ENCODE peak calls at places on chromosomes 16 and 17, in five cellular contexts. One of them, this sample, is unnamed. For H3K27me3 and H3K4me1, the result is how much of the 10 kb centered on the place peaks cover.

GRCh38 chr17:57662021-57662420 is 83.1 kb downstream of the CCDC182 start:
- DNase-seq in heart left ventricle: no peak
- DNase-seq in CD4-positive, CD25-positive, alpha-beta regulatory T cell: no peak
- DNase-seq in endodermal cell: no peak
- DNase-seq in adipocyte: no peak
- DNase-seq in this sample: no peak

GRCh38 chr16:67101301-67101675 is 8.5 kb upstream of the PHAF1 start:
- DNase-seq in heart left ventricle: no peak
- DNase-seq in CD4-positive, CD25-positive, alpha-beta regulatory T cell: no peak
- DNase-seq in endodermal cell: no peak
- DNase-seq in adipocyte: no peak
- DNase-seq in this sample: no peak

GRCh38 chr16:88596477-88596876 is 26.3 kb downstream of the ZC3H18 start:
- DNase-seq in heart left ventricle: peak
- DNase-seq in CD4-positive, CD25-positive, alpha-beta regulatory T cell: no peak
- DNase-seq in endodermal cell: no peak
- DNase-seq in adipocyte: no peak
- DNase-seq in this sample: no peak

GRCh38 chr16:73179671-73180370 is 131.9 kb upstream of the ZFHX3 start:
- DNase-seq in heart left ventricle: no peak
- DNase-seq in CD4-positive, CD25-positive, alpha-beta regulatory T cell: no peak
- DNase-seq in endodermal cell: no peak
- DNase-seq in adipocyte: no peak
- DNase-seq in this sample: no peak

GRCh38 chr17:50184057-50184456 is 17.4 kb downstream of the COL1A1 start:
- DNase-seq in heart left ventricle: peak
- DNase-seq in CD4-positive, CD25-positive, alpha-beta regulatory T cell: no peak
- DNase-seq in endodermal cell: peak
- DNase-seq in adipocyte: peak
- DNase-seq in this sample: no peak

GRCh38 chr17:42775534-42776098 is 2.4 kb downstream of the VPS25 start:
- DNase-seq in heart left ventricle: no peak
- DNase-seq in CD4-positive, CD25-positive, alpha-beta regulatory T cell: no peak
- DNase-seq in endodermal cell: no peak
- DNase-seq in adipocyte: no peak
- DNase-seq in this sample: no peak

GRCh38 chr17:45135978-45136791 is 698 bp downstream of the ACBD4 start:
- DNase-seq in heart left ventricle: peak
- DNase-seq in CD4-positive, CD25-positive, alpha-beta regulatory T cell: no peak
- DNase-seq in endodermal cell: no peak
- DNase-seq in adipocyte: no peak
- DNase-seq in this sample: no peak

GRCh38 chr16:56611281-56611833 is 3.0 kb downstream of the MT2A start:
- DNase-seq in heart left ventricle: no peak
- DNase-seq in CD4-positive, CD25-positive, alpha-beta regulatory T cell: no peak
- DNase-seq in endodermal cell: no peak
- DNase-seq in adipocyte: peak
- DNase-seq in this sample: peak

GRCh38 chr16:58499615-58500328 is at the start of gene NDRG4:
- DNase-seq in heart left ventricle: no peak
- DNase-seq in CD4-positive, CD25-positive, alpha-beta regulatory T cell: no peak
- DNase-seq in endodermal cell: peak
- DNase-seq in adipocyte: peak
- DNase-seq in this sample: no peak

GRCh38 chr17:44546711-44547606 is 10.3 kb upstream of the FZD2 start:
- DNase-seq in heart left ventricle: no peak
- DNase-seq in CD4-positive, CD25-positive, alpha-beta regulatory T cell: no peak
- DNase-seq in endodermal cell: peak
- DNase-seq in adipocyte: peak
- DNase-seq in this sample: no peak

GRCh38 chr16:11049396-11050059 is 105.2 kb downstream of the CLEC16A start:
- DNase-seq in heart left ventricle: no peak
- DNase-seq in CD4-positive, CD25-positive, alpha-beta regulatory T cell: no peak
- DNase-seq in endodermal cell: peak
- DNase-seq in adipocyte: peak
- DNase-seq in this sample: no peak

GRCh38 chr17:78049609-78050008 is 78.9 kb downstream of the TMC6 start:
- DNase-seq in heart left ventricle: no peak
- DNase-seq in CD4-positive, CD25-positive, alpha-beta regulatory T cell: no peak
- DNase-seq in endodermal cell: no peak
- DNase-seq in adipocyte: no peak
- DNase-seq in this sample: no peak

GRCh38 chr17:36900130-36900590 is 37.1 kb upstream of the LHX1 start:
- DNase-seq in heart left ventricle: no peak
- DNase-seq in CD4-positive, CD25-positive, alpha-beta regulatory T cell: no peak
- DNase-seq in endodermal cell: no peak
- DNase-seq in adipocyte: no peak
- DNase-seq in this sample: no peak

GRCh38 chr17:42548070-42548837 is 4.5 kb upstream of the HSD17B1 start:
- DNase-seq in heart left ventricle: peak
- DNase-seq in CD4-positive, CD25-positive, alpha-beta regulatory T cell: peak
- DNase-seq in endodermal cell: peak
- DNase-seq in adipocyte: no peak
- DNase-seq in this sample: no peak

GRCh38 chr17:19747829-19748806 is at the start of gene ALDH3A1:
- DNase-seq in heart left ventricle: peak
- DNase-seq in CD4-positive, CD25-positive, alpha-beta regulatory T cell: no peak
- DNase-seq in endodermal cell: no peak
- DNase-seq in adipocyte: peak
- DNase-seq in this sample: no peak

GRCh38 chr16:50021509-50021908 is 3.5 kb upstream of the CNEP1R1 start:
- DNase-seq in heart left ventricle: no peak
- DNase-seq in CD4-positive, CD25-positive, alpha-beta regulatory T cell: no peak
- DNase-seq in endodermal cell: peak
- DNase-seq in adipocyte: no peak
- DNase-seq in this sample: no peak

GRCh38 chr16:82867425-82867824 is 240.7 kb downstream of the CDH13 start:
- DNase-seq in heart left ventricle: no peak
- DNase-seq in CD4-positive, CD25-positive, alpha-beta regulatory T cell: no peak
- DNase-seq in endodermal cell: no peak
- DNase-seq in adipocyte: no peak
- DNase-seq in this sample: no peak

GRCh38 chr16:50480206-50480605 is 68.0 kb upstream of the NKD1 start:
- DNase-seq in heart left ventricle: no peak
- DNase-seq in CD4-positive, CD25-positive, alpha-beta regulatory T cell: no peak
- DNase-seq in endodermal cell: no peak
- DNase-seq in adipocyte: no peak
- DNase-seq in this sample: no peak

GRCh38 chr16:3945751-3946603 is 65.5 kb upstream of the CREBBP start:
- DNase-seq in heart left ventricle: no peak
- DNase-seq in CD4-positive, CD25-positive, alpha-beta regulatory T cell: no peak
- DNase-seq in endodermal cell: peak
- DNase-seq in adipocyte: peak
- DNase-seq in this sample: no peak

GRCh38 chr17:19341641-19342610 is 20.6 kb downstream of the B9D1 start:
- DNase-seq in heart left ventricle: no peak
- DNase-seq in CD4-positive, CD25-positive, alpha-beta regulatory T cell: no peak
- DNase-seq in endodermal cell: peak
- DNase-seq in adipocyte: no peak
- DNase-seq in this sample: no peak

GRCh38 chr17:4600563-4600962 is 16.2 kb downstream of the SMTNL2 start:
- DNase-seq in heart left ventricle: no peak
- DNase-seq in CD4-positive, CD25-positive, alpha-beta regulatory T cell: no peak
- DNase-seq in endodermal cell: peak
- DNase-seq in adipocyte: no peak
- DNase-seq in this sample: no peak

GRCh38 chr17:13743906-13744305 is 142.2 kb upstream of the HS3ST3A1 start:
- DNase-seq in heart left ventricle: no peak
- DNase-seq in CD4-positive, CD25-positive, alpha-beta regulatory T cell: no peak
- DNase-seq in endodermal cell: no peak
- DNase-seq in adipocyte: no peak
- DNase-seq in this sample: no peak

GRCh38 chr17:80422981-80423380 is 8.0 kb downstream of the ENDOV start:
- DNase-seq in heart left ventricle: no peak
- DNase-seq in CD4-positive, CD25-positive, alpha-beta regulatory T cell: no peak
- DNase-seq in endodermal cell: no peak
- DNase-seq in adipocyte: no peak
- DNase-seq in this sample: no peak

GRCh38 chr17:82228278-82228841 is 482 bp upstream of the SLC16A3 start:
- DNase-seq in heart left ventricle: peak
- DNase-seq in CD4-positive, CD25-positive, alpha-beta regulatory T cell: peak
- DNase-seq in endodermal cell: peak
- DNase-seq in adipocyte: no peak
- DNase-seq in this sample: no peak

GRCh38 chr17:28225271-28225670 is 93.7 kb upstream of the TMEM97 start:
- DNase-seq in heart left ventricle: no peak
- DNase-seq in CD4-positive, CD25-positive, alpha-beta regulatory T cell: no peak
- DNase-seq in endodermal cell: no peak
- DNase-seq in adipocyte: no peak
- DNase-seq in this sample: peak

GRCh38 chr16:21158208-21159110 is at the start of gene LDAF1:
- DNase-seq in heart left ventricle: peak
- DNase-seq in CD4-positive, CD25-positive, alpha-beta regulatory T cell: peak
- DNase-seq in endodermal cell: peak
- DNase-seq in adipocyte: peak
- DNase-seq in this sample: peak

GRCh38 chr16:15990902-15991301 is 41.5 kb downstream of the ABCC1 start:
- DNase-seq in heart left ventricle: no peak
- DNase-seq in CD4-positive, CD25-positive, alpha-beta regulatory T cell: no peak
- DNase-seq in endodermal cell: no peak
- DNase-seq in adipocyte: no peak
- DNase-seq in this sample: no peak

GRCh38 chr17:59897090-59897489 is 4.2 kb downstream of the RPS6KB1 start:
- DNase-seq in heart left ventricle: no peak
- DNase-seq in CD4-positive, CD25-positive, alpha-beta regulatory T cell: no peak
- DNase-seq in endodermal cell: no peak
- DNase-seq in adipocyte: peak
- DNase-seq in this sample: no peak

GRCh38 chr17:4407851-4408250 is 25.9 kb upstream of the SPNS3 start:
- DNase-seq in heart left ventricle: no peak
- DNase-seq in CD4-positive, CD25-positive, alpha-beta regulatory T cell: no peak
- DNase-seq in endodermal cell: no peak
- DNase-seq in adipocyte: no peak
- DNase-seq in this sample: no peak

GRCh38 chr17:2971851-2972250 is 91.6 kb downstream of the OR1D5 start:
- DNase-seq in heart left ventricle: no peak
- DNase-seq in CD4-positive, CD25-positive, alpha-beta regulatory T cell: no peak
- DNase-seq in endodermal cell: no peak
- DNase-seq in adipocyte: no peak
- DNase-seq in this sample: no peak

GRCh38 chr16:10971560-10971961 is 27.2 kb downstream of the CLEC16A start:
- DNase-seq in heart left ventricle: no peak
- DNase-seq in CD4-positive, CD25-positive, alpha-beta regulatory T cell: peak
- DNase-seq in endodermal cell: peak
- DNase-seq in adipocyte: peak
- DNase-seq in this sample: peak

GRCh38 chr16:31005350-31006085 is 4.9 kb downstream of the STX1B start:
- DNase-seq in heart left ventricle: no peak
- DNase-seq in CD4-positive, CD25-positive, alpha-beta regulatory T cell: no peak
- DNase-seq in endodermal cell: peak
- DNase-seq in adipocyte: no peak
- DNase-seq in this sample: no peak
- H3K4me3 ChIP-seq in heart left ventricle: no peak
- H3K4me3 ChIP-seq in CD4-positive, CD25-positive, alpha-beta regulatory T cell: no peak
- H3K4me3 ChIP-seq in endodermal cell: no peak
- H3K4me3 ChIP-seq in adipocyte: no peak
- H3K4me3 ChIP-seq in this sample: no peak

DNA sequence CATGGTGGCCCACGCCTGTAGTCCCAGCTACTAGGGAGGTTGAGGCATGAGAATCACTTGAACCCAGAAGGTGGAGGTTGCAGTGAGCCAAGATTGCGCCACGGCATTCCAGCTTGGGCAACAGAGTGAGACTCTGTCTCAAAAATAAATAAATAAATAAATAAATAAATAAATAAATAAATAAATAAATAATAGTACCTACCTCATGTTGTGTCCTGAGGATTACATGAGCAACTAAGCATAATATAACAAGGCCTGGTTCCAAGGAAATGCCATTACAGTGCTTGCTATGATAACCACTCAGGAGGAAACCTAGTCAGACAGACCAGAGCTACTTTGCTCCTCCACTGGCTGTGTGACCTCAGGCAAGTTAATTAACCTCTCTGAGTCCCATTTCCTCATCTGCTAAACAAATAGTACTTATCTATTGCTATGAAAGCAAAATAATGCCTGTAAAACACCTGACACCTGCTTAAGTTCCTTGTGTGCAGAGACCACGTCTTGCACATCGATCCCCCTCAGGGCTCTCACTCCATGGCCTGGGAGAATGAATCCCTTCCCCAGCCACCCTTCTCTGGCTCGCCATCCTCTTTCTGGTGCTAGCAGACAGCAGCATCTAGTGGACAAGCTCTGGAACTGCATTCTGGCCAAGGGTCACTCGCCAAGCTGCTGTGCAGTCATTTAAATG is 7.5 kb downstream of the EPOP start:
- DNase-seq in heart left ventricle: peak
- DNase-seq in CD4-positive, CD25-positive, alpha-beta regulatory T cell: peak
- DNase-seq in endodermal cell: peak
- DNase-seq in adipocyte: peak
- DNase-seq in this sample: no peak
- H3K27me3 ChIP-seq in heart left ventricle: under half
- H3K27me3 ChIP-seq in CD4-positive, CD25-positive, alpha-beta regulatory T cell: under half
- H3K27me3 ChIP-seq in endodermal cell: under half
- H3K27me3 ChIP-seq in adipocyte: under half
- H3K27me3 ChIP-seq in this sample: under half

GRCh38 chr16:87119748-87120147 is 197.4 kb downstream of the C16orf95 start:
- DNase-seq in heart left ventricle: no peak
- DNase-seq in CD4-positive, CD25-positive, alpha-beta regulatory T cell: no peak
- DNase-seq in endodermal cell: no peak
- DNase-seq in adipocyte: no peak
- DNase-seq in this sample: no peak

GRCh38 chr16:87119168-87119567 is 198.0 kb downstream of the C16orf95 start:
- DNase-seq in heart left ventricle: no peak
- DNase-seq in CD4-positive, CD25-positive, alpha-beta regulatory T cell: no peak
- DNase-seq in endodermal cell: no peak
- DNase-seq in adipocyte: no peak
- DNase-seq in this sample: no peak

GRCh38 chr16:87114832-87115231 is 202.4 kb downstream of the C16orf95 start:
- DNase-seq in heart left ventricle: no peak
- DNase-seq in CD4-positive, CD25-positive, alpha-beta regulatory T cell: no peak
- DNase-seq in endodermal cell: peak
- DNase-seq in adipocyte: no peak
- DNase-seq in this sample: no peak

GRCh38 chr16:87115646-87116045 is 201.5 kb downstream of the C16orf95 start:
- DNase-seq in heart left ventricle: no peak
- DNase-seq in CD4-positive, CD25-positive, alpha-beta regulatory T cell: no peak
- DNase-seq in endodermal cell: no peak
- DNase-seq in adipocyte: no peak
- DNase-seq in this sample: no peak

GRCh38 chr16:87117936-87118335 is 199.3 kb downstream of the C16orf95 start:
- DNase-seq in heart left ventricle: no peak
- DNase-seq in CD4-positive, CD25-positive, alpha-beta regulatory T cell: no peak
- DNase-seq in endodermal cell: no peak
- DNase-seq in adipocyte: no peak
- DNase-seq in this sample: no peak
- H3K4me1 ChIP-seq in heart left ventricle: under half
- H3K4me1 ChIP-seq in CD4-positive, CD25-positive, alpha-beta regulatory T cell: under half
- H3K4me1 ChIP-seq in endodermal cell: under half
- H3K4me1 ChIP-seq in adipocyte: under half
- H3K4me1 ChIP-seq in this sample: under half

DNA sequence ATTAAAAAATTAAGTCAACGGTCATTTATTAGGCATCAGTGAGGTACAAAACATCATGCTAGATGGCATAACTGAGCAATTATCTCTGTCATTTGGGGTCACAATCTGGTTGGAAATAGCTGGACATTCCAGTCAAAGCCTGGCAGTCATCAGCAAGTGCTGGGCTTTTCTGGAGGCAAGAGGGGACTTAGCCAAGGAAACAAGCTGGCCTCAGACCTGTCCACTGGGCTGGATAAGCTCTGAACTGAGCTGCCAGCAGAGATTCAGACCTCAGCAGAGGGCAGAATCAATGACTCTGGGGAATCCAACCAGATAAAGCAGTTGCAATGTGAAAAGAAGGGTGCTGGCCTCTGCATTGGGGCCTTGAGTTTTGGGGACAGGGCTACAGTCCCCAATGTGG is 161.9 kb upstream of the NOL11 start:
- DNase-seq in heart left ventricle: no peak
- DNase-seq in CD4-positive, CD25-positive, alpha-beta regulatory T cell: no peak
- DNase-seq in endodermal cell: peak
- DNase-seq in adipocyte: no peak
- DNase-seq in this sample: no peak
- H3K4me3 ChIP-seq in heart left ventricle: no peak
- H3K4me3 ChIP-seq in CD4-positive, CD25-positive, alpha-beta regulatory T cell: no peak
- H3K4me3 ChIP-seq in endodermal cell: no peak
- H3K4me3 ChIP-seq in adipocyte: no peak
- H3K4me3 ChIP-seq in this sample: no peak

This sample was measured in tibial artery.